ENCODE peak calls at places on chromosomes 6 and 20, in seven cellular contexts. I is activated CD4-positive, alpha-beta T cell treated with anti-CD3 and anti-CD28 coated beads for 24 hours; J is cardiac fibroblast; L is stimulated activated CD8-positive, alpha-beta memory T cell treated with anti-CD3 and anti-CD28 coated beads, Interleukin-7, amount 100 ng/mL, for 4 hours; X is activated T-helper 9 cell treated with anti-CD3 and anti-CD28 coated beads, Interleukin-2, amount 50 U/mL, for 16 hours; V is NCI-H1092; W is EL. R is an unnamed sample.

GRCh38 chr6:149925253-149925973 is 2.5 kb upstream of the RAET1G start:
- DNase-seq in I (no peak), J (peak), L (no peak), X (no peak), V (no peak), W (peak), R (peak)

GRCh38 chr6:63452117-63452516 is 120.2 kb upstream of the LOC128125822 start:
- DNase-seq in I (no peak), J (peak), L (no peak), X (no peak), V (no peak), W (no peak), R (peak)

GRCh38 chr6:111573118-111573883 is 32.4 kb downstream of the TRAF3IP2 start:
- DNase-seq in I (no peak), J (peak), L (no peak), X (no peak), V (no peak), W (peak), R (no peak)

GRCh38 chr6:148962854-148963515 is 216.2 kb downstream of the UST start:
- DNase-seq in I (no peak), J (no peak), L (no peak), X (no peak), V (no peak), W (no peak), R (no peak)

GRCh38 chr6:110642711-110643110 is 166.3 kb upstream of the SLC22A16 start:
- DNase-seq in I (no peak), J (no peak), L (no peak), X (no peak), V (no peak), W (no peak), R (no peak)

GRCh38 chr20:64254156-64254555 is 1.4 kb upstream of the PCMTD2 start:
- DNase-seq in I (no peak), J (no peak), L (no peak), X (no peak), V (no peak), W (no peak), R (no peak)

GRCh38 chr6:41675176-41675767 is 37.0 kb downstream of the MDFI start:
- DNase-seq in I (no peak), J (no peak), L (no peak), X (no peak), V (no peak), W (no peak), R (no peak)

GRCh38 chr20:38873050-38873581 is 53.1 kb upstream of the FAM83D start:
- DNase-seq in I (peak), J (no peak), L (peak), X (peak), V (no peak), W (no peak), R (no peak)

GRCh38 chr20:44017905-44018683 is 103.4 kb downstream of the TOX2 start:
- DNase-seq in I (no peak), J (peak), L (no peak), X (no peak), V (peak), W (peak), R (peak)

GRCh38 chr6:159529820-159530405 is 163.1 kb downstream of the SOD2 start:
- DNase-seq in I (no peak), J (no peak), L (no peak), X (no peak), V (no peak), W (no peak), R (no peak)

GRCh38 chr20:22027423-22027822 is 322.0 kb downstream of the PAX1 start:
- DNase-seq in I (no peak), J (no peak), L (no peak), X (no peak), V (no peak), W (no peak), R (no peak)